ENCODE peak calls at places on chromosomes 16 and 17, in ten cellular contexts. G is stimulated activated CD8-positive, alpha-beta memory T cell treated with anti-CD3 and anti-CD28 coated beads, Interleukin-7, amount 100 ng/mL, for 1 hour; J is kidney; Y is hypothalamus; Z is T-cell; A is HEK293T; R is posterior cingulate gyrus; W is kidney tubule cell; X is epithelial cell of esophagus; F is progenitor cell of endocrine pancreas. V is an unnamed sample.

GRCh38 chr16:85054948-85055502 is 27.4 kb downstream of the KIAA0513 start:
- DNase-seq in X (no peak), J (no peak), Z (no peak), G (no peak), W (no peak), A (no peak), Y (no peak), R (no peak), F (no peak), V (no peak)

GRCh38 chr17:156946-157345 is 19.6 kb downstream of the SCGB1C2 start:
- DNase-seq in Y (no peak), J (peak; percentile 55), F (no peak), Z (no peak), W (no peak), X (no peak), R (peak; percentile 37), A (no peak), G (no peak), V (no peak)

GRCh38 chr17:58326609-58327341 is 1.8 kb downstream of the TSPOAP1 start:
- DNase-seq in Z (no peak), G (no peak), F (no peak), J (peak; percentile 52), A (no peak), R (peak; percentile 72), Y (no peak), W (no peak), X (no peak), V (no peak)

GRCh38 chr16:20844588-20844987 is 38.3 kb downstream of the REXO5 start:
- DNase-seq in Y (no peak), W (no peak), Z (peak; percentile 5), A (no peak), F (no peak), J (no peak), R (no peak), X (no peak), G (no peak), V (no peak)

GRCh38 chr17:30520436-30520835 is 43.2 kb downstream of the GOSR1 start:
- DNase-seq in W (no peak), Z (no peak), A (no peak), F (no peak), R (no peak), X (peak; percentile 15), J (no peak), G (no peak), Y (no peak), V (no peak)

GRCh38 chr17:8868529-8868951 is 1.1 kb upstream of the PIK3R6 start:
- DNase-seq in A (no peak), F (no peak), J (no peak), G (no peak), Y (no peak), R (no peak), X (no peak), Z (no peak), W (no peak), V (no peak)

GRCh38 chr17:3864534-3864933 is 18.5 kb upstream of the NCBP3 start:
- DNase-seq in F (no peak), R (no peak), X (no peak), A (no peak), Z (no peak), Y (no peak), J (no peak), G (no peak), W (no peak), V (no peak)

GRCh38 chr17:17326275-17326875 is 23.2 kb downstream of the NT5M start:
- DNase-seq in J (peak; percentile 18), F (no peak), G (no peak), Z (no peak), R (no peak), A (no peak), W (no peak), Y (no peak), X (no peak), V (no peak)

GRCh38 chr16:71895679-71896385 is 501 bp downstream of the IST1 start:
- DNase-seq in Y (peak; percentile 51), J (peak; percentile 84), F (peak; percentile 27), X (peak; percentile 52), W (peak; percentile 62), A (peak; percentile 25), Z (peak; percentile 27), R (no peak), G (no peak), V (peak; percentile 9)

GRCh38 chr16:13957197-13958078 is 37.5 kb downstream of the ERCC4 start:
- DNase-seq in G (no peak), F (no peak), A (peak; percentile 34), Z (no peak), R (peak; percentile 83), W (peak; percentile 93), X (peak; percentile 96), J (peak; percentile 93), Y (peak; percentile 23), V (peak; percentile 88)

GRCh38 chr17:68641276-68642117 is 40.3 kb upstream of the FAM20A start:
- DNase-seq in F (no peak), R (no peak), Y (no peak), G (no peak), W (no peak), X (no peak), A (no peak), Z (no peak), J (no peak), V (no peak)

GRCh38 chr17:82876602-82877391 is 37.0 kb upstream of the ZNF750 start:
- DNase-seq in W (peak; percentile 56), Z (no peak), F (peak; percentile 38), R (peak; percentile 92), X (peak; percentile 91), G (no peak), J (peak; percentile 86), A (peak; percentile 85), Y (peak; percentile 56), V (peak; percentile 55)

GRCh38 chr17:6544011-6544370 is 12.4 kb downstream of the PITPNM3 start:
- DNase-seq in F (no peak), Z (no peak), A (no peak), Y (no peak), G (no peak), R (no peak), J (no peak), X (no peak), W (no peak), V (no peak)

GRCh38 chr17:43861960-43862359 is 15.0 kb downstream of the CD300LG start:
- DNase-seq in F (no peak), Z (no peak), G (no peak), W (no peak), J (peak; percentile 39), R (no peak), A (no peak), Y (no peak), X (no peak), V (no peak)

GRCh38 chr16:49969356-49970030 is 55.5 kb upstream of the CNEP1R1 start:
- DNase-seq in Y (no peak), J (peak; percentile 79), A (peak; percentile 26), R (no peak), F (no peak), X (no peak), Z (no peak), W (no peak), G (no peak), V (no peak)

GRCh38 chr17:50350733-50351132 is 4.8 kb downstream of the XYLT2 start:
- DNase-seq in R (no peak), F (no peak), J (no peak), Z (no peak), G (no peak), W (no peak), Y (no peak), X (no peak), A (no peak), V (no peak)

GRCh38 chr17:8789743-8790142 is 9.4 kb downstream of the MFSD6L start:
- DNase-seq in W (no peak), Y (no peak), G (no peak), X (no peak), F (no peak), Z (no peak), J (no peak), R (no peak), A (no peak), V (no peak)

GRCh38 chr17:36879599-36880255 is 57.5 kb upstream of the LHX1 start:
- DNase-seq in A (no peak), X (no peak), G (no peak), R (no peak), W (no peak), Z (no peak), F (no peak), Y (no peak), J (no peak), V (no peak)

GRCh38 chr17:19260958-19261357 is 23.8 kb downstream of the EPN2 start:
- DNase-seq in G (no peak), R (no peak), A (peak; percentile 38), Z (no peak), X (peak; percentile 76), F (no peak), W (peak; percentile 34), Y (no peak), J (no peak), V (peak; percentile 66)

GRCh38 chr17:82152556-82153294 is 54.7 kb upstream of the FASN start:
- DNase-seq in X (peak; percentile 59), W (no peak), G (no peak), J (peak; percentile 54), R (peak; percentile 69), A (no peak), F (no peak), Y (no peak), Z (no peak), V (no peak)

GRCh38 chr16:74743668-74744299 is 30.8 kb downstream of the FA2H start:
- DNase-seq in J (peak; percentile 93), G (no peak), X (peak; percentile 99), W (peak; percentile 99), R (no peak), F (no peak), Z (no peak), Y (no peak), A (peak; percentile 62), V (peak; percentile 95)

GRCh38 chr16:27759947-27760844 is 210.3 kb downstream of the KATNIP start:
- DNase-seq in G (no peak), R (peak; percentile 69), J (no peak), X (no peak), F (no peak), W (no peak), Z (no peak), Y (no peak), A (no peak), V (no peak)

GRCh38 chr16:3934491-3935185 is 54.1 kb upstream of the CREBBP start:
- DNase-seq in Y (no peak), J (no peak), W (no peak), X (no peak), F (no peak), G (no peak), Z (no peak), A (no peak), R (peak; percentile 59), V (no peak)

GRCh38 chr17:64133546-64134215 is 3.7 kb upstream of the ERN1 start:
- DNase-seq in J (no peak), G (no peak), F (no peak), Z (no peak), A (peak; percentile 67), Y (no peak), W (peak; percentile 75), R (no peak), X (peak; percentile 71), V (peak; percentile 91)

GRCh38 chr16:66475232-66475631 is 48.1 kb downstream of the BEAN1 start:
- DNase-seq in Z (no peak), A (no peak), X (no peak), F (no peak), Y (no peak), R (no peak), J (no peak), W (no peak), G (no peak), V (no peak)